ENCODE peak calls at places on chromosome 14, in four cellular contexts. F is BE2C; I is LNCaP clone FGC; G is effector memory CD4-positive, alpha-beta T cell. V is an unnamed sample.

GRCh38 chr14:102095871-102096568 is 9.2 kb upstream of the HSP90AA1 start:
- DNase-seq in F (peak), G (no peak), I (no peak), V (peak)

GRCh38 chr14:59439256-59440015 is 25.7 kb downstream of the GPR135 start:
- DNase-seq in I (no peak), G (no peak), F (no peak), V (no peak)

GRCh38 chr14:104280085-104280901 is 141.9 kb downstream of the KIF26A start:
- DNase-seq in I (no peak), F (peak), G (no peak), V (peak)

GRCh38 chr14:32623300-32624093 is 294.4 kb downstream of the AKAP6 start:
- DNase-seq in G (no peak), F (peak), I (no peak), V (no peak)

GRCh38 chr14:30204431-30204830 is 276.8 kb upstream of the PRKD1 start:
- DNase-seq in I (no peak), F (no peak), G (no peak), V (no peak)

GRCh38 chr14:97707603-97708002 is 910.4 kb downstream of the VRK1 start:
- DNase-seq in G (no peak), F (no peak), I (no peak), V (no peak)

GRCh38 chr14:54804720-54805060 is 97.9 kb downstream of the GCH1 start:
- DNase-seq in G (no peak), F (no peak), I (no peak), V (no peak)

GRCh38 chr14:47057364-47057763 is 405.8 kb upstream of the RPL10L start:
- DNase-seq in F (no peak), I (no peak), G (no peak), V (no peak)

GRCh38 chr14:52325126-52325525 is 11.0 kb downstream of the PTGER2 start:
- DNase-seq in I (no peak), G (no peak), F (no peak), V (no peak)

GRCh38 chr14:93019367-93019843 is 96.3 kb downstream of the ITPK1 start:
- DNase-seq in G (no peak), I (peak), F (no peak), V (no peak)

GRCh38 chr14:21771671-21772070 is 98.1 kb upstream of the OR4E1 start:
- DNase-seq in I (peak), F (no peak), G (no peak), V (no peak)

GRCh38 chr14:68977741-68978549 is 1.2 kb downstream of the ACTN1 start:
- DNase-seq in I (no peak), F (peak), G (no peak), V (peak)

GRCh38 chr14:65238456-65238855 is 136.1 kb upstream of the MAX start:
- DNase-seq in F (no peak), I (no peak), G (no peak), V (no peak)

GRCh38 chr14:91282954-91283645 is 38.6 kb upstream of the GPR68 start:
- DNase-seq in I (no peak), F (no peak), G (no peak), V (peak)

GRCh38 chr14:102544745-102545460 is 35.3 kb upstream of the ANKRD9 start:
- DNase-seq in F (no peak), I (no peak), G (no peak), V (no peak)

GRCh38 chr14:102774391-102775153 is 2.7 kb upstream of the TRAF3 start:
- DNase-seq in F (peak), G (peak), I (no peak), V (peak)

GRCh38 chr14:92926931-92927330 is 4.0 kb downstream of the CHGA start:
- DNase-seq in G (no peak), F (no peak), I (no peak), V (no peak)

GRCh38 chr14:71956920-71957563 is 24.8 kb downstream of the RGS6 start:
- DNase-seq in F (no peak), I (no peak), G (no peak), V (no peak)

GRCh38 chr14:83217492-83217891 is 1683.8 kb upstream of the SEL1L start:
- DNase-seq in F (no peak), G (no peak), I (no peak), V (no peak)

GRCh38 chr14:94601961-94602391 is 10.2 kb upstream of the SERPINA3 start:
- DNase-seq in F (no peak), I (no peak), G (no peak), V (peak)

GRCh38 chr14:97178781-97179180 is 381.6 kb downstream of the VRK1 start:
- DNase-seq in G (no peak), F (no peak), I (no peak), V (no peak)

GRCh38 chr14:31895206-31895605 is 181.9 kb upstream of the ARHGAP5 start:
- DNase-seq in F (no peak), I (no peak), G (no peak), V (no peak)

GRCh38 chr14:96126339-96126770 is 78.3 kb upstream of the BDKRB2 start:
- DNase-seq in G (no peak), I (no peak), F (no peak), V (no peak)

GRCh38 chr14:69483765-69484443 is 624 bp upstream of the PLEKHD1 start:
- DNase-seq in I (peak), F (no peak), G (no peak), V (no peak)

GRCh38 chr14:75812592-75812991 is 151.5 kb downstream of the TTLL5 start:
- DNase-seq in F (no peak), I (no peak), G (no peak), V (no peak)

GRCh38 chr14:33814010-33814409 is 136.9 kb downstream of the EGLN3 start:
- DNase-seq in I (no peak), F (no peak), G (no peak), V (no peak)

GRCh38 chr14:104582649-104583048 is 3.1 kb downstream of the C14orf180 start:
- DNase-seq in F (peak), G (no peak), I (no peak), V (no peak)

GRCh38 chr14:34461334-34462131 is 507 bp downstream of the SPTSSA start:
- DNase-seq in G (no peak), F (peak), I (no peak), V (no peak)

GRCh38 chr14:51160871-51161270 is 66.0 kb upstream of the TRIM9 start:
- DNase-seq in I (no peak), F (no peak), G (no peak), V (no peak)

GRCh38 chr14:39268393-39268792 is 34.7 kb downstream of the MIA2 start:
- DNase-seq in F (no peak), I (no peak), G (no peak), V (no peak)

GRCh38 chr14:23638414-23639047 is 2.4 kb downstream of the DHRS2 start:
- DNase-seq in F (no peak), G (no peak), I (no peak), V (no peak)

GRCh38 chr14:22939684-22940083 is 10.5 kb upstream of the PRMT5 start:
- DNase-seq in I (no peak), F (no peak), G (no peak), V (no peak)

GRCh38 chr14:92650581-92651105 is 97.8 kb downstream of the LGMN start:
- DNase-seq in G (no peak), I (no peak), F (no peak), V (no peak)

GRCh38 chr14:89445252-89445973 is 28.4 kb upstream of the FOXN3 start:
- DNase-seq in G (no peak), I (no peak), F (peak), V (no peak)

GRCh38 chr14:51262868-51263267 is 22.8 kb downstream of the TMX1 start:
- DNase-seq in F (no peak), G (no peak), I (no peak), V (no peak)

GRCh38 chr14:72625689-72626088 is 268.2 kb downstream of the DPF3 start:
- DNase-seq in F (no peak), G (no peak), I (no peak), V (no peak)

GRCh38 chr14:37436519-37436918 is 158.5 kb downstream of the FOXA1 start:
- DNase-seq in G (no peak), F (no peak), I (peak), V (no peak)
- H3K4me3 ChIP-seq in G (no peak), F (no peak), I (no peak), V (no peak)

DNA sequence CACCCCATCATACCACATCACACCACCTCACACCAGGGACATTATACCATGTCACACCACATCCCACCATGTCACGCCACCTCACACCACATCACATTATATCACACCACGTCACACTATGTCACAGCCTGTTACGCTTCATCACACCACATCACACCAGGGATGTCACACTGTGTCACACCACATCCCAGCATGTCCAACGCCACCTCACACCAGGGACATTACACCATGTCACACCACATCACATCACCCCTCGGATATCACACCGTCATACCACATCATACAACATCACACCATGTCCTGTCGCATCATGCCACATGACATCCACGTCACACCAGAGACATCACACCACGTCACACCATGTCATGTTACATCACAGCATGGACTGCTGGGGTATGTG is 235.5 kb downstream of the TMEM121 start:
- DNase-seq in G (no peak), I (no peak), F (no peak), V (no peak)
- H3K4me3 ChIP-seq in G (no peak), I (no peak), F (no peak), V (no peak)

DNA sequence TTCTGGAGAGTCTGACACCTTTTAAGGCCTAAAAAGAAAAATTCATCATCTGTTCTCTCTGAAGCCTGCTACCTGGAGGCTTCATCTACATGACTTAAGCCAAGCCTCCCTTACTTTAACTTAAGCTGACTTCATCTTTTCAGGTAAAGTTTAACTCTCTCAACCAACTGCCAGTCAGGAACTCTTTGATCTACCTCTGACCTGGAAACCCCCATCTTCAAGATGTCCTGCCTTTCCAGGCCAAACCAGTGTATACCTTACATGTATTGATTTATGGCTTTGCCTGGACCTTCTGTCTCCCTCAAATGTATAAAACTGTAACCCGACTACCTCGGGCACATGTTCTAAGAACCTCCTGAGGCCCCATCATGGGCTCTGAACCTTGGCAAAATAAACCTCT is 17.5 kb downstream of the GSTZ1 start:
- DNase-seq in F (no peak), G (no peak), I (no peak), V (no peak)
- H3K4me3 ChIP-seq in F (no peak), G (no peak), I (no peak), V (no peak)

DNA sequence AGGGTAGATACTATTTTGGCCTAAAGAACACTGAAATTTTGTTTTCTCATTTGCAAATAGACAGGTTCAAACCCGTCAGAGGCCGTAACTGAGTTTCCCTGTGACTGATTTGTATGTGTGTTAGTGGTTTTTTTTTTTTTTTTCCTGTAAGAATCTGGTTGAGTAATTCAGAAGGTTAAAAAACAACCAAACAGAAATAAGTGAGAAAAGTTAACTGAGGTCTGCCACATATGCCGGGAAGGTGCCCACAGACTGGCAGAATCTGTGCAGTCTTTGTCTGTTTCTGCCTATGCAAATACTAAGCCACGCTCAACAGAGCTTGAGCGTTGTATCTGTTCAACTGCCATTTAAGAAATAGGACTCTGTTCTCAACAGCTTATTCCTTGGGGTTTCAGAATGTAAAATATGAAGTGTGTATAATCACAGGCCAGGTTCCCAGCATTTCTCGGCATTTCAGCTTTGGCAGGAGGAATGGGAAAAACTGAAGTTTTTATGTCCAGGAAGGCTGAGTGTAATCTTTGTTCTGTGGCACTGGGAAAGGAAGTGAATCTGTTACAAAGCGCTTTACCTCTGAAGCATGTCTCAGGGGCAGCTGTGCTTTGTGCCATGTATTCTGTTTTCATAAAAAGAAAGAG is 181.9 kb downstream of the PRKCH start:
- DNase-seq in I (no peak), G (peak), F (no peak), V (no peak)
- H3K4me3 ChIP-seq in I (no peak), G (no peak), F (no peak), V (no peak)

DNA sequence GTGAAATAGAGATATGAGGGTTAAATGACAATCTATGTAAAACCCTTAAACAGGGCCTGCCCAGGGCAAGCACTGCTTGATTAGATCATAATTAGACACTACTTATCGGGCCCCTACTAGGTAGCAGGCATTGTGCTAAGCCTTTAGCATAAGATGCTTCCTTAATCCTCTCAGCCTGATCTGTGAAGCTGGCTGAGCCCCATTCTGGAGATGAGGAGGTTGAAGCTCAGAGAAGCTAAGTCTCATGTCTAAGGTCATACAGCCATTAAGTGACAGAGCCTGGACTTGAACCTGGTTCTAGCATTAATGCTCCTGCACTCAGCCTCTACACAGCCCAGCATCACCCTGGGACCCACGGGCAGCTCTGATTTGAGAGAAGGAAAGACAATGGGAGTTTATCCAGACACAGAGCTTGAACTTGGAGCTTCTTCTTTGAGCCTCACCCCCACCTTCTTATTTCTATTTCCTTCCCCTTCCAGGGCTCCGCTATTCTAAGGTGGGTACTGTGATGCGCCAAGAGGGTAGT is 761 bp upstream of the ZDHHC22 start:
- DNase-seq in G (no peak), F (no peak), I (no peak), V (peak)
- H3K4me3 ChIP-seq in G (no peak), F (peak), I (no peak), V (no peak)

DNA sequence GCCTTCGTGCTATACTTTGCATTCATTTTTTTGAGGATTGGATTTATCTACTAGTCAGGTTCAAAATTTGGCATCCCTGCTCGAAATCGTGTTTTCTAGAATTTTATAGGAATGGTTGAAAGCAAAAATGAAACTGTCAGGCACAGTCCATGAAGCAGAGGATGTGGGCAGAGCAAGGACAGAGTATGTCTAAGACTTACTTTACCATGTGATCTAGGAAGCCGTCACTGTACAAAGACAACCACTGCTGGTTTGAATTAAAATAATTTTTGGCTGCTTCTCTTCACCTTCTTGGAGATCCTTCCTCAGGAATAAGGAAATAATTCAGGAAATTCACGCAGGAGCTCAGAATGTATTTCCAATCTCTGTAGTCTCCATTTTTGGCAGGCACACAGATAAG is 31.6 kb upstream of the SGPP1 start:
- DNase-seq in I (no peak), G (no peak), F (no peak), V (no peak)
- H3K4me3 ChIP-seq in I (no peak), G (peak), F (no peak), V (peak)